ENCODE peak calls at places on chromosome 17, in four cellular contexts. P, T, H and V are unnamed samples.

GRCh38 chr17:76997981-76998531 is 129.9 kb downstream of the MGAT5B start:
- DNase-seq in T (no peak), H (peak; percentile 26), P (no peak), V (no peak)

GRCh38 chr17:28511858-28512461 is 5.8 kb downstream of the FOXN1 start:
- DNase-seq in P (no peak), H (no peak), T (no peak), V (no peak)

GRCh38 chr17:33381201-33381600 is 88.1 kb upstream of the ASIC2 start:
- DNase-seq in H (no peak), T (no peak), P (no peak), V (no peak)

GRCh38 chr17:48055531-48056245 is 7.5 kb downstream of the NFE2L1 start:
- DNase-seq in P (no peak), H (peak; percentile 30), T (no peak), V (peak; percentile 82)

GRCh38 chr17:10327640-10328039 is 45.2 kb downstream of the MYH13 start:
- DNase-seq in T (peak; percentile 85), H (peak; percentile 3), P (peak; percentile 89), V (peak; percentile 87)

GRCh38 chr17:35185849-35186248 is 8.3 kb downstream of the SLC35G3 start:
- DNase-seq in H (no peak), T (no peak), P (no peak), V (no peak)

GRCh38 chr17:56635640-56636039 is 42.1 kb downstream of the NOG start:
- DNase-seq in H (no peak), P (no peak), T (no peak), V (no peak)

GRCh38 chr17:55420067-55420775 is 1.4 kb downstream of the MMD start:
- DNase-seq in H (no peak), T (no peak), P (no peak), V (no peak)

GRCh38 chr17:73480740-73481139 is 163.5 kb downstream of the SDK2 start:
- DNase-seq in P (no peak), T (no peak), H (no peak), V (no peak)

GRCh38 chr17:49224198-49224996 is 6.2 kb downstream of the PHOSPHO1 start:
- DNase-seq in H (no peak), P (no peak), T (no peak), V (no peak)

GRCh38 chr17:58403312-58403711 is 14.0 kb downstream of the RNF43 start:
- DNase-seq in H (no peak), T (no peak), P (no peak), V (peak; percentile 36)

GRCh38 chr17:74964246-74964761 is 8.3 kb downstream of the HID1 start:
- DNase-seq in T (no peak), H (no peak), P (no peak), V (no peak)

GRCh38 chr17:32518856-32519768 is 32.3 kb downstream of the CDK5R1 start:
- DNase-seq in H (peak; percentile 10), P (no peak), T (peak; percentile 91), V (peak; percentile 81)

GRCh38 chr17:41919840-41920579 is 1.3 kb upstream of the ACLY start:
- DNase-seq in H (no peak), T (no peak), P (no peak), V (no peak)

GRCh38 chr17:1994707-1995106 is 30.4 kb downstream of the RTN4RL1 start:
- DNase-seq in P (no peak), H (no peak), T (no peak), V (no peak)

GRCh38 chr17:50539762-50540440 is 7.1 kb upstream of the SPATA20 start:
- DNase-seq in H (no peak), T (no peak), P (no peak), V (no peak)

GRCh38 chr17:21010705-21011596 is 31.9 kb downstream of the USP22 start:
- DNase-seq in P (no peak), T (no peak), H (no peak), V (no peak)

GRCh38 chr17:15289285-15290185 is 24.4 kb upstream of the PMP22 start:
- DNase-seq in P (peak; percentile 92), H (peak; percentile 85), T (no peak), V (no peak)

GRCh38 chr17:28712037-28712704 is 483 bp upstream of the PROCA1 start:
- DNase-seq in H (no peak), P (no peak), T (no peak), V (no peak)

GRCh38 chr17:17372856-17373520 is 69.8 kb downstream of the NT5M start:
- DNase-seq in T (no peak), H (no peak), P (no peak), V (no peak)

DNA sequence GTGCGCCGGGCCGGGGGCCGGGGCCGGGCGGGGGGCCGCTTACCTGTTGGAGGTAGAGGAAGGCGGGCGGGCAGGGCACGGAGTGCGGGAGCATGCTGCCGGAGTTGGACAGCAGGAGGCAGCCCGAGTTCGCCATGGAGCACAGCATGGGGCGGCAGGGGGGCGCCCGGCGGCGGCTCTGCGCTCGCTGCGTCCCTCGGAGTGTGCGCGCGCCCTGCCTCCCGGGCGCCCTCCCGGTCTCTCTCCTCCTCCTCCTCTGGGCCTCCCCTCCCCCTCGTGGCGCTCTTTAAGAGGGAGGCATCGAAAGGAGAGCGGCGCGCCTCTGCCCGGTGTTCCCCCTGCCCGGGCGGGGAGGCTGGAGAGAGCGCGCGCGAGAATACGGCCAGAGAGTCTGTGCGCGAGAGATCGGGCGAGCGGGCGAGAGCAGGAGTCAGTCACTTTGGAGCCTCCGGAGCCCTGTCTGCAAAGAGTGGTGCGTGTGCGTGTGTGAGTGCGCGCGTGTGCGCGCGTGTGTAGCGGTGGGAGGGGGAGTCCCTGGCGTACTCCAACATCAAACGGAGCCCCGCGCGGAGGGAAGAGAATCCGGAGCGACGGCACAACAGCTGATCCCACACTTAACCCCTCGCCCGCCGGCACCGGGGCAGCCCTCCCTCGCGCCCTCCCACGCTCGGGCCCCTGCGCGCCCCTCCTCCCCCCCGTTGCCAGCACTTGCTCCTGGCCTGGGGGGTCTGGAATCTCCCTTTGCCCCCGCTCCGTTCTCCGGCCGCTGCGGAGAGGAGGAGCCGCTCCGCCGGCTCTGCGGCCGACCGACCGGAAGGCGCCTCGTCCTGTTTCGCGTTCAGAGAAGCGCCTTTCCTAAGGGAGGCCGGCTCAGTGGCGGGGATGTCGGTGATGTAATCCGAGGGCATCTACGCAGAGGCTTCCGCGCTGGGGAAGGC is 108.9 kb downstream of the ENGASE start:
- DNase-seq in T (peak; percentile 73), H (no peak), P (peak; percentile 85), V (peak; percentile 48)
- H3K4me1 ChIP-seq in T (no peaks in the 10 kb centered on the region), H (no peaks in the 10 kb centered on the region), P (peaks cover 3% of the 10 kb centered on the region), V (peaks cover 16% of the 10 kb centered on the region)

GRCh38 chr17:19285218-19285900 is 48.2 kb downstream of the EPN2 start:
- DNase-seq in P (no peak), T (no peak), H (no peak), V (no peak)
- H3K4me1 ChIP-seq in P (peaks cover 16% of the 10 kb centered on the region), T (peaks cover 16% of the 10 kb centered on the region), H (peaks cover 5% of the 10 kb centered on the region), V (peaks cover 23% of the 10 kb centered on the region)

GRCh38 chr17:43170766-43171681 is at the start of gene NBR1:
- DNase-seq in T (peak; percentile 99), P (peak; percentile 100), H (peak; percentile 93), V (peak; percentile 96)
- H3K4me1 ChIP-seq in T (peaks cover 5% of the 10 kb centered on the region), P (peaks cover 43% of the 10 kb centered on the region), H (peaks cover 20% of the 10 kb centered on the region), V (no peaks in the 10 kb centered on the region)

GRCh38 chr17:79406316-79406715 is 204.5 kb downstream of the RBFOX3 start:
- DNase-seq in H (no peak), P (no peak), T (no peak), V (no peak)

GRCh38 chr17:79407385-79407784 is 203.5 kb downstream of the RBFOX3 start:
- DNase-seq in T (no peak), P (no peak), H (no peak), V (no peak)

GRCh38 chr17:79404136-79404911 is 206.5 kb downstream of the RBFOX3 start:
- DNase-seq in P (no peak), T (no peak), H (no peak), V (no peak)

GRCh38 chr17:79408251-79408650 is 202.6 kb downstream of the RBFOX3 start:
- DNase-seq in P (no peak), H (no peak), T (no peak), V (no peak)

GRCh38 chr17:79405823-79406222 is 205.0 kb downstream of the RBFOX3 start:
- DNase-seq in T (no peak), P (no peak), H (no peak), V (no peak)
- H3K4me1 ChIP-seq in T (peaks cover 2% of the 10 kb centered on the region), P (peaks cover 20% of the 10 kb centered on the region), H (no peaks in the 10 kb centered on the region), V (peaks cover 7% of the 10 kb centered on the region)

DNA sequence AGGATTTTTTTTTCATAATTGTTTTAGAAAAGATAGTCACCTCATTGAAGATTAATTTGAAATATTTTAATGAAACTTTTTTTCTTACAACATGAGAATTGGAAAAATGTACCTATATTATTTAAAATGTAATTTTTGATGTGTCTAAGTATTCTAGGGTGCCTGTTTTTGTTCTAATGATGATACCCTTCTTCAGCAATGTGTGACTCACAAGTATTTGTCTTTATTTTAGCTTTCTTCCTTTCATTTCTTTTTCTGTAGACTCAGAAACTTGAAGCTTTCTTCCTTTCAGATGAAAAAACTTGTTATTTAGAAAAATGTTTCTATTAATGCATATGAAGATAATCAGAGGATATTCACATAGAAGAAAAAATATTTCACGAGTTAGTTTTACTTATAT is 231.8 kb downstream of the BCAS3 start:
- DNase-seq in H (no peak), P (no peak), T (no peak), V (no peak)
- H3K4me1 ChIP-seq in H (no peaks in the 10 kb centered on the region), P (no peaks in the 10 kb centered on the region), T (no peaks in the 10 kb centered on the region), V (no peaks in the 10 kb centered on the region)

GRCh38 chr17:7260601-7261376 is 1.5 kb downstream of the CLDN7 start:
- DNase-seq in P (no peak), H (no peak), T (no peak), V (no peak)

GRCh38 chr17:7259555-7259889 is 2.8 kb downstream of the CLDN7 start:
- DNase-seq in H (no peak), P (no peak), T (no peak), V (no peak)

GRCh38 chr17:7261377-7262191 is 694 bp downstream of the CLDN7 start:
- DNase-seq in P (no peak), T (no peak), H (no peak), V (no peak)

GRCh38 chr17:7258731-7259554 is 3.3 kb downstream of the CLDN7 start:
- DNase-seq in T (no peak), H (no peak), P (no peak), V (no peak)

DNA sequence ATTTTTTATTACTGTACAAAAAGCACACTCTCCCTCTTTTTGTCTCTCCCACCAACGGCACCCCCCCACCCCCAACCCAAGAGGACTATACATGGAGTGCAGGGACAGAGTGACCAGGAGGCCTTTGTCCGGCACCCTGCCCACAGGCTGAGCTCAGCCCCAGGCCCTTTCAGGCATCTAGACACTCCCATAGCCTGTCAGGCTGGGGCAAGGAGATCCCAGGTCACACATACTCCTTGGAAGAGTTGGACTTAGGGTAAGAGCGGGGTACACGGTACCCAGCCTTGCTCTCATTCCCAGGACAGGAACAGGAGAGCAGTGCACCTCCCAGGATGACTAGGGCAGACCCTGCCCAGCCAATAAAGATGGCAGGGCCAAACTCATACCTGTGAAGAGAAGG is 2.1 kb downstream of the CLDN7 start:
- DNase-seq in T (no peak), H (no peak), P (no peak), V (no peak)
- H3K4me1 ChIP-seq in T (peaks cover 11% of the 10 kb centered on the region), H (peaks cover 12% of the 10 kb centered on the region), P (peaks cover 44% of the 10 kb centered on the region), V (peaks cover 2% of the 10 kb centered on the region)